ENCODE peak calls at places on chromosomes 3 and 15, in eight cellular contexts. One of them, this sample, is unnamed.
A peak's percentile ranks its signal among the peaks of the same experiment; 100 is the strongest.

GRCh38 chr3:26438981-26439884 is 183.3 kb upstream of the LRRC3B start:
- DNase-seq in heart right ventricle: no peak
- DNase-seq in colonic mucosa: no peak
- DNase-seq in body of pancreas: peak; percentile 39
- DNase-seq in Peyer's patch: no peak
- DNase-seq in heart left ventricle: no peak
- DNase-seq in PC-3: no peak
- DNase-seq in IMR-90: no peak
- DNase-seq in this sample: no peak

GRCh38 chr3:16319307-16319706 is 54.3 kb downstream of the OXNAD1 start:
- DNase-seq in PC-3: peak; percentile 33
- DNase-seq in colonic mucosa: no peak
- DNase-seq in IMR-90: no peak
- DNase-seq in body of pancreas: peak; percentile 22
- DNase-seq in Peyer's patch: peak; percentile 81
- DNase-seq in heart right ventricle: no peak
- DNase-seq in heart left ventricle: no peak
- DNase-seq in this sample: no peak

GRCh38 chr3:114293846-114294245 is at the start of gene TIGIT:
- DNase-seq in PC-3: no peak
- DNase-seq in IMR-90: no peak
- DNase-seq in Peyer's patch: peak; percentile 59
- DNase-seq in heart left ventricle: no peak
- DNase-seq in colonic mucosa: no peak
- DNase-seq in heart right ventricle: no peak
- DNase-seq in body of pancreas: no peak
- DNase-seq in this sample: no peak

GRCh38 chr3:69179740-69180372 is 57.5 kb upstream of the LMOD3 start:
- DNase-seq in body of pancreas: no peak
- DNase-seq in PC-3: no peak
- DNase-seq in Peyer's patch: no peak
- DNase-seq in heart left ventricle: no peak
- DNase-seq in colonic mucosa: no peak
- DNase-seq in heart right ventricle: no peak
- DNase-seq in IMR-90: no peak
- DNase-seq in this sample: no peak

GRCh38 chr3:137970914-137971831 is 38.8 kb upstream of the CLDN18 start:
- DNase-seq in PC-3: peak; percentile 78
- DNase-seq in heart left ventricle: peak; percentile 66
- DNase-seq in IMR-90: peak; percentile 50
- DNase-seq in Peyer's patch: peak; percentile 80
- DNase-seq in colonic mucosa: peak; percentile 78
- DNase-seq in heart right ventricle: peak; percentile 59
- DNase-seq in body of pancreas: peak; percentile 89
- DNase-seq in this sample: peak; percentile 92

GRCh38 chr3:107235193-107235922 is 141.9 kb upstream of the CCDC54 start:
- DNase-seq in PC-3: no peak
- DNase-seq in heart right ventricle: no peak
- DNase-seq in body of pancreas: peak; percentile 16
- DNase-seq in colonic mucosa: no peak
- DNase-seq in heart left ventricle: no peak
- DNase-seq in Peyer's patch: no peak
- DNase-seq in IMR-90: peak; percentile 5
- DNase-seq in this sample: no peak

GRCh38 chr3:43344520-43344919 is 58.2 kb downstream of the SNRK start:
- DNase-seq in Peyer's patch: no peak
- DNase-seq in body of pancreas: no peak
- DNase-seq in IMR-90: no peak
- DNase-seq in PC-3: no peak
- DNase-seq in heart left ventricle: no peak
- DNase-seq in colonic mucosa: no peak
- DNase-seq in heart right ventricle: no peak
- DNase-seq in this sample: no peak

GRCh38 chr3:43892535-43892934 is 201.8 kb downstream of the ABHD5 start:
- DNase-seq in heart right ventricle: no peak
- DNase-seq in colonic mucosa: no peak
- DNase-seq in IMR-90: no peak
- DNase-seq in body of pancreas: no peak
- DNase-seq in PC-3: no peak
- DNase-seq in heart left ventricle: no peak
- DNase-seq in Peyer's patch: no peak
- DNase-seq in this sample: peak; percentile 4

GRCh38 chr15:92670625-92671024 is 15.1 kb upstream of the FAM174B start:
- DNase-seq in body of pancreas: no peak
- DNase-seq in Peyer's patch: no peak
- DNase-seq in PC-3: no peak
- DNase-seq in heart right ventricle: no peak
- DNase-seq in heart left ventricle: no peak
- DNase-seq in IMR-90: no peak
- DNase-seq in colonic mucosa: no peak
- DNase-seq in this sample: no peak

GRCh38 chr15:82014989-82015388 is 30.8 kb downstream of the MEX3B start:
- DNase-seq in PC-3: no peak
- DNase-seq in colonic mucosa: no peak
- DNase-seq in body of pancreas: no peak
- DNase-seq in Peyer's patch: no peak
- DNase-seq in IMR-90: peak; percentile 4
- DNase-seq in heart right ventricle: no peak
- DNase-seq in heart left ventricle: no peak
- DNase-seq in this sample: no peak

GRCh38 chr15:25244731-25245585 is 193.9 kb downstream of the UBE3A start:
- DNase-seq in PC-3: no peak
- DNase-seq in body of pancreas: peak; percentile 2
- DNase-seq in heart right ventricle: peak; percentile 1
- DNase-seq in IMR-90: no peak
- DNase-seq in Peyer's patch: no peak
- DNase-seq in colonic mucosa: peak; percentile 12
- DNase-seq in heart left ventricle: peak; percentile 4
- DNase-seq in this sample: peak; percentile 41

GRCh38 chr3:123571264-123571972 is 13.4 kb downstream of the HACD2 start:
- DNase-seq in heart right ventricle: no peak
- DNase-seq in IMR-90: no peak
- DNase-seq in colonic mucosa: no peak
- DNase-seq in heart left ventricle: no peak
- DNase-seq in PC-3: no peak
- DNase-seq in body of pancreas: no peak
- DNase-seq in Peyer's patch: no peak
- DNase-seq in this sample: no peak

GRCh38 chr15:74185949-74186348 is 12.4 kb downstream of the ISLR start:
- DNase-seq in body of pancreas: no peak
- DNase-seq in colonic mucosa: no peak
- DNase-seq in heart left ventricle: no peak
- DNase-seq in IMR-90: no peak
- DNase-seq in Peyer's patch: no peak
- DNase-seq in PC-3: peak; percentile 59
- DNase-seq in heart right ventricle: no peak
- DNase-seq in this sample: no peak

GRCh38 chr15:68259883-68260282 is 17.7 kb upstream of the FEM1B start:
- DNase-seq in body of pancreas: no peak
- DNase-seq in heart right ventricle: no peak
- DNase-seq in Peyer's patch: no peak
- DNase-seq in heart left ventricle: no peak
- DNase-seq in PC-3: no peak
- DNase-seq in IMR-90: no peak
- DNase-seq in colonic mucosa: no peak
- DNase-seq in this sample: no peak

GRCh38 chr15:74620636-74621545 is 5.3 kb downstream of the CLK3 start:
- DNase-seq in Peyer's patch: peak; percentile 88
- DNase-seq in heart left ventricle: peak; percentile 80
- DNase-seq in PC-3: peak; percentile 75
- DNase-seq in body of pancreas: peak; percentile 82
- DNase-seq in colonic mucosa: peak; percentile 75
- DNase-seq in IMR-90: peak; percentile 64
- DNase-seq in heart right ventricle: peak; percentile 61
- DNase-seq in this sample: peak; percentile 76

GRCh38 chr3:52124766-52125165 is 29.5 kb downstream of the POC1A start:
- DNase-seq in heart left ventricle: no peak
- DNase-seq in colonic mucosa: no peak
- DNase-seq in PC-3: no peak
- DNase-seq in body of pancreas: no peak
- DNase-seq in heart right ventricle: no peak
- DNase-seq in IMR-90: no peak
- DNase-seq in Peyer's patch: no peak
- DNase-seq in this sample: no peak

GRCh38 chr15:36484038-36484778 is 95.2 kb upstream of the CDIN1 start:
- DNase-seq in colonic mucosa: no peak
- DNase-seq in heart left ventricle: no peak
- DNase-seq in body of pancreas: no peak
- DNase-seq in PC-3: peak; percentile 72
- DNase-seq in heart right ventricle: no peak
- DNase-seq in IMR-90: peak; percentile 87
- DNase-seq in Peyer's patch: no peak
- DNase-seq in this sample: no peak

GRCh38 chr15:48966595-48967301 is 3.0 kb upstream of the SHC4 start:
- DNase-seq in heart left ventricle: no peak
- DNase-seq in PC-3: peak; percentile 70
- DNase-seq in IMR-90: peak; percentile 93
- DNase-seq in Peyer's patch: no peak
- DNase-seq in heart right ventricle: no peak
- DNase-seq in body of pancreas: no peak
- DNase-seq in colonic mucosa: no peak
- DNase-seq in this sample: no peak

GRCh38 chr3:13483286-13483685 is 3.2 kb downstream of the HDAC11 start:
- DNase-seq in heart right ventricle: no peak
- DNase-seq in body of pancreas: no peak
- DNase-seq in colonic mucosa: no peak
- DNase-seq in PC-3: no peak
- DNase-seq in Peyer's patch: no peak
- DNase-seq in IMR-90: no peak
- DNase-seq in heart left ventricle: no peak
- DNase-seq in this sample: peak; percentile 55

GRCh38 chr3:195889843-195890407 is 18.4 kb downstream of the TNK2 start:
- DNase-seq in Peyer's patch: no peak
- DNase-seq in IMR-90: no peak
- DNase-seq in heart left ventricle: peak; percentile 26
- DNase-seq in PC-3: no peak
- DNase-seq in heart right ventricle: no peak
- DNase-seq in colonic mucosa: no peak
- DNase-seq in body of pancreas: no peak
- DNase-seq in this sample: no peak

GRCh38 chr3:111615880-111616279 is 20.7 kb upstream of the ZBED2 start:
- DNase-seq in heart right ventricle: no peak
- DNase-seq in colonic mucosa: no peak
- DNase-seq in IMR-90: no peak
- DNase-seq in body of pancreas: no peak
- DNase-seq in heart left ventricle: no peak
- DNase-seq in PC-3: no peak
- DNase-seq in Peyer's patch: no peak
- DNase-seq in this sample: no peak

DNA sequence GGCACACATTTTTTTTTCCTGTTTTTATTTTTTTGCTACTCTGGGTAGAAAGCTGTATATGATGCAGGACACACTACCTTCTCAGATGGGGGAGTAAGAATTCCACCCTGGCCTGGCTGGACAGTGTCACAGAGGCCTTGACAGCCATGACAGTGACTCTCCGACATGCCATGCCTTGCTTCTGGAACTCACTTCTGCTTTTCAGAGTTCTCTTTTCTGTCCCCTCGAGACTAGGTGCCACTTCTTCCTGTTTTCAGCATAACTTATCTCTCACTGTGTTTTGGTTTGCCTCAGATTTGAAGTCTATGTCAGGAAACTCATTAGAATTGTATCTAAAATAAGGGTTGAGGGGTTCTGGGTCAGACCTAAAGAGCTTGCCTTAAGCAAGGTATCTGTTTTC is 69.1 kb upstream of the SEC13 start:
- DNase-seq in heart left ventricle: no peak
- DNase-seq in colonic mucosa: no peak
- DNase-seq in body of pancreas: no peak
- DNase-seq in Peyer's patch: no peak
- DNase-seq in PC-3: no peak
- DNase-seq in IMR-90: no peak
- DNase-seq in heart right ventricle: no peak
- DNase-seq in this sample: no peak
- H3K27ac ChIP-seq in heart left ventricle: no peak overlapping the region
- H3K27ac ChIP-seq in colonic mucosa: no peak overlapping the region
- H3K27ac ChIP-seq in body of pancreas: no peak overlapping the region
- H3K27ac ChIP-seq in Peyer's patch: peak overlapping the region; percentile 62
- H3K27ac ChIP-seq in PC-3: no peak overlapping the region
- H3K27ac ChIP-seq in IMR-90: no peak overlapping the region
- H3K27ac ChIP-seq in heart right ventricle: no peak overlapping the region
- H3K27ac ChIP-seq in this sample: no peak overlapping the region

GRCh38 chr3:47664519-47664918 is 85.9 kb upstream of the CSPG5 start:
- DNase-seq in colonic mucosa: no peak
- DNase-seq in Peyer's patch: no peak
- DNase-seq in body of pancreas: no peak
- DNase-seq in IMR-90: no peak
- DNase-seq in heart left ventricle: no peak
- DNase-seq in heart right ventricle: no peak
- DNase-seq in PC-3: peak; percentile 43
- DNase-seq in this sample: no peak
- TF ChIP-seq CTCF in colonic mucosa: no peak
- TF ChIP-seq CTCF in Peyer's patch: no peak
- TF ChIP-seq CTCF in body of pancreas: no peak
- TF ChIP-seq CTCF in IMR-90: peak; percentile 13
- TF ChIP-seq CTCF in heart left ventricle: no peak
- TF ChIP-seq CTCF in heart right ventricle: no peak
- TF ChIP-seq CTCF in PC-3: peak; percentile 50
- TF ChIP-seq CTCF in this sample: peak; percentile 28

DNA sequence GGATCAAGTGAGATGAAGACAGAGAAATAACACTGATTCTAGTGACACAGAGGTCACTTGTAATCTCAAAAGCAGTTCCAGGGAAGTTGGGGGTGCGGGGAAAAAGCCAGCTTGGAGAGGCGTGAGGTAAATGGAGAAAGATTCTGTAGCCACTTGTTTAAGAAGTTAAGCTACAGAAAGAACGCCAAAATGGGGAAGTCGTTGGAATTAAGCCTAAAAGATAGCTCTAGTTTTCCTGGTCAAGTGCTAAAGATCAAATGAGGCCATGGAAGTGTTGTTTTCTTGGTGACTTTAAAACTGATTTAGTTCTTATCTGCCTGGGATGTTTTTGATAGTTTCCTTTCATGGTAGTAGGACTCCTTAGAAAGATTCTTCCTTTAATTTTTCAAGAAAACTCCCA is 152.0 kb downstream of the GREM1 start:
- DNase-seq in heart right ventricle: no peak
- DNase-seq in colonic mucosa: no peak
- DNase-seq in body of pancreas: no peak
- DNase-seq in PC-3: no peak
- DNase-seq in Peyer's patch: no peak
- DNase-seq in IMR-90: no peak
- DNase-seq in heart left ventricle: no peak
- DNase-seq in this sample: no peak
- H3K27ac ChIP-seq in heart right ventricle: no peak overlapping the region
- H3K27ac ChIP-seq in colonic mucosa: no peak overlapping the region
- H3K27ac ChIP-seq in body of pancreas: no peak overlapping the region
- H3K27ac ChIP-seq in PC-3: peak overlapping the region; percentile 47
- H3K27ac ChIP-seq in Peyer's patch: no peak overlapping the region
- H3K27ac ChIP-seq in IMR-90: peak overlapping the region; percentile 100
- H3K27ac ChIP-seq in heart left ventricle: no peak overlapping the region
- H3K27ac ChIP-seq in this sample: no peak overlapping the region

DNA sequence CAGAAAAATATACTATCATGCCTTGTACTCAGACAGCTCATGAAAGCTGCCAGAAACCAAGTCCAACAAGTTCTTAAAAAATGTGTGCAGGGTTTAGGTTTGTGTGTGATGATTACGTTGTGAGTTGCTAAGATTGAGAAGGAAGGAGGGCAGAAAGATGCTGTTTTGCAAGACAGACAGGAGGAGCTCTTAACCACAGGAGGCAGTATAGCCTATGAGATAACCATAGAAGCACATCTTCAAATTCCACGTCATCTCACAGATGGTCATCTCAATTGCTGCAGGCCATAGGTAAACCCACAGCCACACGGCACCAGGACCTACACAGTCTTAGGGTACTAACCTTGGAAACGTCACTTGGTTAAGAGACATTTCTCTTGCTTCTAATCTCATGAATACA is 192.0 kb downstream of the STT3B start:
- DNase-seq in Peyer's patch: no peak
- DNase-seq in heart right ventricle: no peak
- DNase-seq in body of pancreas: no peak
- DNase-seq in IMR-90: peak; percentile 62
- DNase-seq in PC-3: peak; percentile 59
- DNase-seq in colonic mucosa: no peak
- DNase-seq in heart left ventricle: no peak
- DNase-seq in this sample: no peak
- TF ChIP-seq CTCF in Peyer's patch: peak; percentile 24
- TF ChIP-seq CTCF in heart right ventricle: no peak
- TF ChIP-seq CTCF in body of pancreas: no peak
- TF ChIP-seq CTCF in IMR-90: peak; percentile 32
- TF ChIP-seq CTCF in PC-3: peak; percentile 66
- TF ChIP-seq CTCF in colonic mucosa: no peak
- TF ChIP-seq CTCF in heart left ventricle: no peak
- TF ChIP-seq CTCF in this sample: peak; percentile 5